ENCODE peak calls at places on chromosomes 7 and 10, in nine cellular contexts. R, P, M, V, J, C, D, H and L are unnamed samples.

GRCh38 chr7:2710901-2711551 is 23.0 kb downstream of the AMZ1 start:
- DNase-seq in J (no peak), C (no peak), R (no peak), H (no peak), P (peak; percentile 67), D (peak; percentile 80), V (no peak), M (no peak), L (no peak)

GRCh38 chr7:131196808-131197207 is 130.9 kb upstream of the MKLN1 start:
- DNase-seq in J (no peak), P (no peak), H (peak; percentile 34), V (no peak), D (no peak), M (peak; percentile 66), C (no peak), R (no peak), L (no peak)

GRCh38 chr7:89845952-89846351 is 308.3 kb upstream of the STEAP1 start:
- DNase-seq in D (no peak), R (no peak), P (no peak), J (no peak), V (no peak), H (no peak), C (no peak), M (no peak), L (no peak)

GRCh38 chr10:123562811-123563580 is 103.2 kb upstream of the GPR26 start:
- DNase-seq in R (no peak), P (no peak), D (no peak), H (no peak), J (no peak), C (no peak), V (no peak), M (no peak), L (no peak)

GRCh38 chr10:85790155-85790789 is 576.3 kb downstream of the GRID1 start:
- DNase-seq in V (no peak), R (no peak), H (no peak), M (no peak), P (no peak), C (no peak), D (no peak), J (no peak), L (no peak)

GRCh38 chr10:97195654-97196212 is 10.0 kb upstream of the SLIT1 start:
- DNase-seq in P (no peak), H (no peak), V (no peak), C (no peak), D (no peak), M (no peak), R (no peak), J (no peak), L (no peak)

GRCh38 chr10:79090134-79090803 is 21.5 kb downstream of the ZMIZ1 start:
- DNase-seq in V (no peak), C (no peak), J (no peak), D (peak; percentile 75), P (no peak), R (no peak), M (no peak), H (peak; percentile 69), L (no peak)

GRCh38 chr7:46279290-46279689 is 358.2 kb upstream of the IGFBP3 start:
- DNase-seq in H (peak; percentile 26), C (no peak), M (no peak), R (no peak), P (no peak), J (no peak), V (no peak), D (no peak), L (no peak)

GRCh38 chr7:135704074-135704473 is 23.9 kb downstream of the SLC13A4 start:
- DNase-seq in C (no peak), P (no peak), R (no peak), J (no peak), V (no peak), H (no peak), D (peak; percentile 22), M (peak; percentile 60), L (no peak)

GRCh38 chr10:103716206-103717160 is 138.9 kb downstream of the SH3PXD2A start:
- DNase-seq in C (peak; percentile 74), R (no peak), D (no peak), M (no peak), J (no peak), H (no peak), V (no peak), P (no peak), L (peak; percentile 83)

GRCh38 chr7:49773082-49773938 is at the start of gene VWC2:
- DNase-seq in C (no peak), P (no peak), D (no peak), V (no peak), H (peak; percentile 21), M (peak; percentile 80), J (no peak), R (no peak), L (no peak)

GRCh38 chr7:12256025-12256570 is 45.0 kb downstream of the TMEM106B start:
- DNase-seq in J (no peak), R (no peak), H (no peak), V (no peak), M (no peak), C (no peak), D (no peak), P (no peak), L (no peak)

GRCh38 chr10:43229208-43230061 is 37.4 kb downstream of the RASGEF1A start:
- DNase-seq in V (peak; percentile 73), D (no peak), H (peak; percentile 50), C (peak; percentile 8), R (no peak), J (no peak), P (peak; percentile 66), M (peak; percentile 76), L (no peak)

GRCh38 chr7:11517853-11518252 is 314.1 kb downstream of the THSD7A start:
- DNase-seq in R (no peak), P (no peak), M (peak; percentile 33), J (no peak), H (no peak), D (no peak), V (no peak), C (no peak), L (no peak)

GRCh38 chr10:22792161-22792560 is 77.8 kb upstream of the PIP4K2A start:
- DNase-seq in V (no peak), R (no peak), J (no peak), H (no peak), P (no peak), M (no peak), D (no peak), C (no peak), L (no peak)

GRCh38 chr7:69597278-69598076 is 798 bp upstream of the AUTS2 start:
- DNase-seq in M (peak; percentile 51), D (peak; percentile 48), P (peak; percentile 21), R (no peak), J (peak; percentile 14), C (peak; percentile 13), H (peak; percentile 44), V (peak; percentile 72), L (peak; percentile 25)

GRCh38 chr7:27143950-27144798 is 693 bp upstream of the HOXA5 start:
- DNase-seq in R (no peak), D (no peak), M (no peak), J (no peak), C (no peak), H (no peak), P (no peak), V (no peak), L (no peak)
- TF ChIP-seq CTCF in R (no peak), D (peak; percentile 34), M (no peak), J (no peak), C (no peak), H (no peak), P (no peak), V (no peak), L (no peak)

DNA sequence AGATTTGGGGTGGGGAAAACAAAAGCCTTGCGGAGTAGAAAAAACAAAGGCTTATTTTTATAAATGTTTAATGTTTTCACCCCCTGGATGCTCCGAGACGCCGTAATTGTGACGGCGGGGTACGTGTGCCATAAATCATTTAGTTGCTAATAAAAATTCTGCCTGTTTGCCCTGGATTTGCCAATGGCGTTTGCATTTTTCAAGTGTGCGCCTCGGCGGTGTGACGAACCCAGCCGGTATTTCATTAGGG is 2.5 kb upstream of the TNRC18 start:
- DNase-seq in R (no peak), V (no peak), J (no peak), H (no peak), C (no peak), M (no peak), D (no peak), P (no peak), L (peak; percentile 53)
- H3K4me1 ChIP-seq in R (peaks cover 6% of the 10 kb centered on the region), V (peaks cover 26% of the 10 kb centered on the region), J (peaks cover 25% of the 10 kb centered on the region), H (peaks cover 17% of the 10 kb centered on the region), C (peaks cover 36% of the 10 kb centered on the region), M (peaks cover 23% of the 10 kb centered on the region), D (peaks cover 27% of the 10 kb centered on the region), P (peaks cover 66% of the 10 kb centered on the region), L (peaks cover 8% of the 10 kb centered on the region)

GRCh38 chr10:75356484-75356883 is 45.1 kb downstream of the ZNF503 start:
- DNase-seq in V (no peak), R (no peak), H (no peak), C (no peak), M (no peak), D (no peak), P (no peak), J (no peak), L (no peak)
- TF ChIP-seq CTCF in V (no peak), R (no peak), H (no peak), C (no peak), M (no peak), D (no peak), P (no peak), J (no peak), L (no peak)

GRCh38 chr7:102306916-102307677 is 20.4 kb downstream of the SH2B2 start:
- DNase-seq in R (peak; percentile 45), V (peak; percentile 83), M (peak; percentile 60), C (peak; percentile 68), D (peak; percentile 98), H (peak; percentile 95), J (peak; percentile 37), P (no peak), L (peak; percentile 43)

GRCh38 chr7:102305414-102306268 is 19.0 kb downstream of the SH2B2 start:
- DNase-seq in M (no peak), D (peak; percentile 84), J (no peak), R (no peak), C (no peak), H (no peak), P (no peak), V (no peak), L (no peak)

GRCh38 chr7:102302025-102302424 is 15.4 kb downstream of the SH2B2 start:
- DNase-seq in P (no peak), D (no peak), J (no peak), M (no peak), V (no peak), C (no peak), R (no peak), H (peak; percentile 84), L (no peak)

GRCh38 chr7:102303669-102304422 is 17.2 kb downstream of the SH2B2 start:
- DNase-seq in M (peak; percentile 1), H (no peak), C (no peak), J (no peak), D (peak; percentile 61), V (no peak), P (peak; percentile 15), R (no peak), L (no peak)

GRCh38 chr7:102304668-102305067 is 18.0 kb downstream of the SH2B2 start:
- DNase-seq in V (no peak), D (no peak), R (no peak), J (no peak), P (no peak), M (no peak), H (no peak), C (no peak), L (no peak)
- H3K4me1 ChIP-seq in V (peaks cover 19% of the 10 kb centered on the region), D (peaks cover 81% of the 10 kb centered on the region), R (peaks cover 9% of the 10 kb centered on the region), J (peaks cover 17% of the 10 kb centered on the region), P (no peaks in the 10 kb centered on the region), M (peaks cover 11% of the 10 kb centered on the region), H (peaks cover 29% of the 10 kb centered on the region), C (peaks cover 9% of the 10 kb centered on the region), L (peaks cover 6% of the 10 kb centered on the region)